ENCODE peak calls at places on chromosomes 13 and 19, in five cellular contexts. E, A, I, Z and G are unnamed samples.

GRCh38 chr19:13782537-13782936 is 8.3 kb downstream of the C19orf53 start:
- DNase-seq in E (no peak), A (no peak), I (no peak), Z (no peak), G (no peak)

GRCh38 chr19:17243854-17244617 is 1.7 kb downstream of the NR2F6 start:
- DNase-seq in E (no peak), A (no peak), I (peak; percentile 75), Z (peak; percentile 37), G (peak; percentile 78)

GRCh38 chr13:112231451-112232083 is 144.6 kb upstream of the SPACA7 start:
- DNase-seq in E (no peak), A (no peak), I (no peak), Z (no peak), G (no peak)

GRCh38 chr19:19409235-19410030 is 4.0 kb downstream of the GATAD2A start:
- DNase-seq in E (no peak), A (no peak), I (no peak), Z (no peak), G (no peak)

GRCh38 chr19:38425810-38426466 is at the start of gene RASGRP4:
- DNase-seq in E (peak; percentile 43), A (no peak), I (no peak), Z (no peak), G (no peak)

GRCh38 chr13:30520571-30520970 is 54.8 kb upstream of the HMGB1 start:
- DNase-seq in E (no peak), A (no peak), I (no peak), Z (no peak), G (no peak)

GRCh38 chr13:31468114-31468902 is 268.5 kb downstream of the B3GLCT start:
- DNase-seq in E (no peak), A (peak; percentile 18), I (no peak), Z (no peak), G (no peak)

GRCh38 chr13:74825949-74826246 is 656.1 kb downstream of the TBC1D4 start:
- DNase-seq in E (no peak), A (no peak), I (no peak), Z (no peak), G (no peak)

GRCh38 chr13:48644951-48645350 is 8.8 kb upstream of the CYSLTR2 start:
- DNase-seq in E (no peak), A (no peak), I (no peak), Z (no peak), G (no peak)

GRCh38 chr13:51887441-51887840 is 25.7 kb downstream of the CCDC70 start:
- DNase-seq in E (no peak), A (no peak), I (no peak), Z (no peak), G (no peak)

GRCh38 chr19:3606174-3606689 is 443 bp downstream of the TBXA2R start:
- DNase-seq in E (no peak), A (peak; percentile 16), I (no peak), Z (no peak), G (peak; percentile 81)